ENCODE peak calls at places on chromosome 3, in ten cellular contexts. Z is stimulated activated CD4-positive, alpha-beta T cell treated with anti-CD3 and anti-CD28 coated beads, Interleukin-15, amount 100 ng/mL, for 1 hour; P is NCI-H1436; N is HTR-8/SVneo; X is anterior cingulate cortex; G is GM23338; C is T-helper 1 cell; E is fibroblast of the aortic adventitia; K is naive thymus-derived CD4-positive, alpha-beta T cell; W is iris pigment epithelial cell. Y is an unnamed sample.

GRCh38 chr3:122169911-122170310 is 13.6 kb upstream of the CASR start:
- DNase-seq in X (no peak), N (no peak), Z (no peak), K (no peak), C (no peak), W (no peak), G (no peak), E (no peak), P (no peak), Y (no peak)

GRCh38 chr3:67037615-67038014 is 39.5 kb downstream of the KBTBD8 start:
- DNase-seq in P (no peak), Z (no peak), N (no peak), X (no peak), E (peak; percentile 67), G (no peak), K (no peak), W (peak; percentile 21), C (no peak), Y (no peak)

GRCh38 chr3:33403756-33404155 is 36.4 kb downstream of the UBP1 start:
- DNase-seq in G (no peak), P (no peak), C (no peak), K (no peak), E (no peak), W (peak; percentile 53), Z (no peak), N (no peak), X (no peak), Y (no peak)

GRCh38 chr3:140505256-140505655 is 172.6 kb upstream of the TRIM42 start:
- DNase-seq in N (no peak), K (no peak), P (no peak), X (no peak), G (no peak), W (no peak), C (no peak), E (no peak), Z (no peak), Y (peak; percentile 68)

GRCh38 chr3:88528494-88528893 is 378.7 kb downstream of the C3orf38 start:
- DNase-seq in C (no peak), N (no peak), E (no peak), W (no peak), K (no peak), G (no peak), P (no peak), Z (no peak), X (no peak), Y (no peak)

GRCh38 chr3:158568784-158569183 is 2.2 kb upstream of the MLF1 start:
- DNase-seq in C (no peak), E (no peak), Z (no peak), X (no peak), W (peak; percentile 44), P (no peak), G (no peak), K (no peak), N (no peak), Y (no peak)

GRCh38 chr3:54278960-54279359 is 156.6 kb downstream of the CACNA2D3 start:
- DNase-seq in W (peak; percentile 4), C (no peak), E (no peak), G (peak; percentile 11), Z (no peak), X (no peak), K (no peak), P (no peak), N (no peak), Y (no peak)

GRCh38 chr3:60294181-60294580 is 957.1 kb downstream of the FHIT start:
- DNase-seq in Z (no peak), E (peak; percentile 74), K (no peak), C (no peak), X (no peak), N (peak; percentile 4), W (peak; percentile 87), G (no peak), P (no peak), Y (no peak)

GRCh38 chr3:136068708-136069107 is 103.2 kb downstream of the PPP2R3A start:
- DNase-seq in K (no peak), G (no peak), C (no peak), P (no peak), W (peak; percentile 23), E (peak; percentile 32), X (no peak), Z (no peak), N (no peak), Y (no peak)

GRCh38 chr3:129608087-129608935 is 1.8 kb upstream of the PLXND1 start:
- DNase-seq in K (no peak), X (no peak), G (peak; percentile 78), P (peak; percentile 51), E (peak; percentile 46), N (no peak), W (peak; percentile 59), Z (no peak), C (no peak), Y (peak; percentile 70)

GRCh38 chr3:11634081-11634635 is 9.6 kb downstream of the VGLL4 start:
- DNase-seq in X (no peak), E (no peak), P (no peak), N (no peak), W (no peak), K (peak; percentile 34), C (no peak), Z (no peak), G (no peak), Y (no peak)

GRCh38 chr3:114356084-114357009 is 62.5 kb downstream of the TIGIT start:
- DNase-seq in W (no peak), K (no peak), N (no peak), E (no peak), P (no peak), Z (no peak), X (no peak), G (peak; percentile 89), C (no peak), Y (no peak)

GRCh38 chr3:89467886-89468479 is 360.6 kb downstream of the EPHA3 start:
- DNase-seq in C (no peak), Z (no peak), W (no peak), X (no peak), E (no peak), K (no peak), P (no peak), G (peak; percentile 15), N (no peak), Y (no peak)

GRCh38 chr3:138263104-138263503 is 66.5 kb downstream of the NME9 start:
- DNase-seq in Z (no peak), K (no peak), E (no peak), N (no peak), G (peak; percentile 16), P (no peak), X (no peak), C (no peak), W (no peak), Y (no peak)

GRCh38 chr3:72052841-72053409 is 268.0 kb upstream of the PROK2 start:
- DNase-seq in X (no peak), Z (no peak), E (peak; percentile 41), N (no peak), G (no peak), W (no peak), P (no peak), K (no peak), C (no peak), Y (no peak)

GRCh38 chr3:120795017-120795648 is 52.6 kb downstream of the GTF2E1 start:
- DNase-seq in G (peak; percentile 92), C (peak; percentile 70), E (peak; percentile 87), P (peak; percentile 78), K (peak; percentile 83), Z (peak; percentile 62), N (peak; percentile 49), X (no peak), W (peak; percentile 82), Y (peak; percentile 65)

GRCh38 chr3:11001020-11001657 is 8.6 kb downstream of the SLC6A1 start:
- DNase-seq in C (no peak), N (no peak), G (peak; percentile 36), Z (no peak), W (no peak), X (peak; percentile 69), P (no peak), K (no peak), E (no peak), Y (peak; percentile 94)

GRCh38 chr3:127786358-127787070 is 35.8 kb downstream of the MGLL start:
- DNase-seq in X (peak; percentile 83), P (peak; percentile 62), Z (no peak), G (no peak), N (no peak), W (no peak), E (peak; percentile 65), C (no peak), K (no peak), Y (peak; percentile 88)

GRCh38 chr3:188104050-188104449 is 49.9 kb upstream of the LPP start:
- DNase-seq in E (peak; percentile 35), K (no peak), P (no peak), N (no peak), W (peak; percentile 67), C (no peak), G (no peak), X (no peak), Z (no peak), Y (no peak)

GRCh38 chr3:21944251-21944650 is 193.2 kb upstream of the ZNF385D start:
- DNase-seq in W (peak; percentile 56), G (no peak), E (peak; percentile 12), P (no peak), N (no peak), C (no peak), K (no peak), X (no peak), Z (no peak), Y (no peak)

GRCh38 chr3:46361408-46362283 is 7.7 kb downstream of the CCR2 start:
- DNase-seq in K (no peak), N (peak; percentile 19), Z (no peak), P (no peak), C (no peak), E (no peak), X (no peak), W (no peak), G (no peak), Y (no peak)

GRCh38 chr3:99862208-99862607 is 44.5 kb downstream of the CMSS1 start:
- DNase-seq in K (no peak), Z (no peak), C (no peak), G (no peak), P (no peak), W (peak; percentile 88), X (no peak), N (no peak), E (no peak), Y (no peak)

GRCh38 chr3:27685474-27685873 is 36.6 kb downstream of the EOMES start:
- DNase-seq in W (no peak), C (no peak), N (no peak), E (no peak), Z (no peak), K (no peak), G (no peak), X (no peak), P (no peak), Y (no peak)

GRCh38 chr3:175805825-175806224 is 946.7 kb downstream of the NAALADL2 start:
- DNase-seq in N (no peak), K (no peak), E (peak; percentile 1), Z (no peak), W (no peak), G (no peak), P (no peak), X (no peak), C (no peak), Y (no peak)

GRCh38 chr3:82157952-82158351 is 396.5 kb upstream of the GBE1 start:
- DNase-seq in E (peak; percentile 36), K (no peak), N (peak; percentile 20), G (no peak), Z (no peak), C (no peak), X (no peak), W (peak; percentile 89), P (no peak), Y (no peak)

Y was measured in Ammon's horn.